ENCODE peak calls at places on chromosomes 16 and 17, in six cellular contexts. K, W, G, V, J and O are unnamed samples.
A peak's percentile ranks its signal among the peaks of the same experiment; 100 is the strongest.

GRCh38 chr17:15971882-15972281 is 27.0 kb downstream of the ADORA2B start:
- DNase-seq in J (no peak), G (no peak), V (no peak), W (no peak), K (peak; percentile 41), O (no peak)

GRCh38 chr17:69960755-69961154 is 114.3 kb upstream of the KCNJ16 start:
- DNase-seq in V (no peak), K (no peak), J (no peak), G (no peak), W (no peak), O (no peak)

GRCh38 chr16:85768225-85768624 is 17.3 kb upstream of the C16orf74 start:
- DNase-seq in J (no peak), V (no peak), K (no peak), W (no peak), G (no peak), O (no peak)

GRCh38 chr16:10497132-10498088 is 83.0 kb downstream of the EMP2 start:
- DNase-seq in W (no peak), V (no peak), K (peak; percentile 95), G (no peak), J (no peak), O (no peak)

GRCh38 chr17:76747716-76748360 is 9.9 kb downstream of the MFSD11 start:
- DNase-seq in G (no peak), W (no peak), J (no peak), V (no peak), K (peak; percentile 5), O (no peak)

GRCh38 chr17:76026714-76027158 is 370 bp downstream of the EVPL start:
- DNase-seq in G (no peak), W (no peak), J (no peak), V (no peak), K (no peak), O (no peak)

GRCh38 chr17:77002103-77003045 is 134.2 kb downstream of the MGAT5B start:
- DNase-seq in K (no peak), W (peak; percentile 59), G (no peak), J (no peak), V (peak; percentile 100), O (peak; percentile 85)

GRCh38 chr16:3038896-3039295 is 2.2 kb upstream of the BICDL2 start:
- DNase-seq in K (no peak), W (no peak), G (no peak), J (no peak), V (no peak), O (no peak)

GRCh38 chr17:42845556-42845917 is 1.2 kb downstream of the AOC2 start:
- DNase-seq in J (no peak), W (no peak), G (no peak), K (no peak), V (no peak), O (no peak)

GRCh38 chr17:36000730-36001108 is 634 bp downstream of the CCL15 start:
- DNase-seq in W (no peak), G (no peak), V (peak; percentile 78), J (no peak), K (no peak), O (no peak)

GRCh38 chr17:7707446-7707845 is 2.4 kb downstream of the EFNB3 start:
- DNase-seq in G (no peak), J (peak; percentile 60), K (no peak), W (peak; percentile 74), V (no peak), O (no peak)

GRCh38 chr16:80462902-80463301 is 77.9 kb upstream of the DYNLRB2 start:
- DNase-seq in G (no peak), K (no peak), J (no peak), W (no peak), V (peak; percentile 29), O (no peak)

GRCh38 chr16:411576-412265 is 10.0 kb downstream of the DECR2 start:
- DNase-seq in K (no peak), G (no peak), W (no peak), V (no peak), J (no peak), O (no peak)

GRCh38 chr16:1194665-1195392 is 30.2 kb downstream of the TPSG1 start:
- DNase-seq in K (peak; percentile 29), W (peak; percentile 89), J (peak; percentile 83), G (no peak), V (no peak), O (no peak)

GRCh38 chr17:63792055-63792729 is 18.2 kb downstream of the DDX42 start:
- DNase-seq in K (no peak), W (no peak), G (no peak), J (no peak), V (no peak), O (no peak)

GRCh38 chr16:86392751-86393150 is 117.6 kb upstream of the FOXF1 start:
- DNase-seq in J (no peak), V (no peak), W (no peak), K (no peak), G (no peak), O (no peak)

GRCh38 chr17:59476413-59476812 is 89.0 kb upstream of the DHX40 start:
- DNase-seq in V (no peak), W (no peak), K (no peak), J (no peak), G (no peak), O (no peak)

GRCh38 chr17:82440377-82440981 is 10.1 kb downstream of the CYBC1 start:
- DNase-seq in G (no peak), K (no peak), W (no peak), V (no peak), J (no peak), O (no peak)

GRCh38 chr16:424033-424622 is 1.3 kb upstream of the RAB11FIP3 start:
- DNase-seq in V (peak; percentile 30), G (no peak), J (no peak), K (no peak), W (no peak), O (no peak)

DNA sequence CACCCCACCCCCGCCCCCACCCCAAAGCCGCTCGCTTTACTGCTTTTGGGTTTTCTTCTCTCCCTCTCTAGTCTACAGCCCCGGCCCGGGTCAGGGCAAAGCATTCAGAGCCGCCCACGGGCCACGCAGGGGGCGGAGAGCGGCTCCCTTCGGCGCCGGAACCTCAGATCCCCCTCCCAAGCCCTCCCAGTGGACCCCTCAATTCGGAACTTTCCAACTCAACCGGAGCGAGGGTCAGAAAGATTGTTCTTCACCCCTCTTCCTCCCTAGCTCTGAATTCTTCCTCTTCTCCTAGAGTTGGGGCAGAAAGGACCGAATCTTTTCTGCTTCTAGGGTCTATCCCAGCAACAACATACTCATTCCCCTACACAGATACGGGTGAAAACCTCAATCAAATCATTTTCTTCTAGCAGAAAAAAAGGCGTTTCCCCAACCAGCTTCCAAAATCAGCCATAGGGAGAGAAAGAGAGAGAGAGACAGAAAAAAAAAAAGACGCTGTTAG is 1.0 kb downstream of the HOXB2 start:
- DNase-seq in G (no peak), V (no peak), W (no peak), K (no peak), J (no peak), O (no peak)
- TF ChIP-seq RAD21 in G (no peak), V (no peak), W (no peak), K (no peak), J (no peak), O (no peak)

GRCh38 chr16:12902511-12903324 is 1.3 kb downstream of the SHISA9 start:
- DNase-seq in J (peak; percentile 68), W (peak; percentile 28), K (no peak), V (no peak), G (no peak), O (no peak)

GRCh38 chr16:12901597-12902436 is at the start of gene SHISA9:
- DNase-seq in V (no peak), W (peak; percentile 50), G (no peak), K (no peak), J (peak; percentile 79), O (no peak)

GRCh38 chr16:12904041-12904671 is 2.8 kb downstream of the SHISA9 start:
- DNase-seq in W (no peak), J (peak; percentile 65), V (no peak), G (no peak), K (no peak), O (no peak)

GRCh38 chr16:12901204-12901596 is 198 bp upstream of the SHISA9 start:
- DNase-seq in W (peak; percentile 37), V (no peak), G (no peak), J (peak; percentile 80), K (no peak), O (no peak)

DNA sequence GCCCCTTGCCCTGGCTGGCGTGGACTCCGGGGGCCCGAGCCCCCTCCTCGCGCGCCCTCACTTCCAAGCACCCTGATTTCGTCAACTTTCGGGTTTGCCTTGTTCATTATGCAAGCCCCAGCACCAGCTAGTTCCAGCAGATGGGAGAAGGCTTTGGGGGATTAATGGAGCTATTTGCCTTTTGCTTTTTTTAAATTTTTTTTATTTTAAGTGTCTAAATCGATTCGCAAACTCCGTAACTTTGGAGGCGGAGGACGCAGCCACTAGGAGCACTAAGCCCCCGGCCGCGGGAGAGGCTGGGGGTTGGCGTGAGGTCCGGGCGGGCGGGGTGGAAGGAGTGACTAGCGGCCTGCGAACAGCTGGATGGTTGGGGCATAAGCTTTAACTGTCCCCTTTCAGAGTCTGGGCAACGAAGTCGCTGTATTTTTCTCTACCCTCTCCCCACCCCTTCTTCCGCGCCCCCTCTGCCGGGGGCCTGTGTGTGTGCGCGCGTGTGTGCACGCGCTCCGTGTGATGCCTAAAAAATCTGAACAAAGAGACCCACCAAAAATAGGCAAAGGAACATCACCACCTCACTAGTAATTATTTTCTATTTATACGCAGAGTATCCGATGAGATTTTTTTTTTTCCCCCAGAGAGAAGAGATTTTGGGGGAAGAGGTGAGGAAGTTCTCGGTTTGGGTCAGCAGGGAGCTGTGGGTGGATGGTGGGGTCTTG is 2.1 kb downstream of the SHISA9 start:
- DNase-seq in J (no peak), K (no peak), G (no peak), V (no peak), W (peak; percentile 36), O (no peak)
- H2AFZ ChIP-seq in J (no peak overlapping the region), K (no peak overlapping the region), G (no peak overlapping the region), V (no peak overlapping the region), W (no peak overlapping the region), O (no peak overlapping the region)

GRCh38 chr16:14062261-14062660 is 8.9 kb upstream of the MRTFB start:
- DNase-seq in W (no peak), J (no peak), V (no peak), K (no peak), G (no peak), O (no peak)
- TF ChIP-seq YY1 in W (no peak), J (no peak), V (no peak), K (no peak), G (no peak), O (no peak)

GRCh38 chr17:68418876-68419275 is 38.4 kb downstream of the WIPI1 start:
- DNase-seq in G (no peak), J (no peak), K (no peak), W (no peak), V (no peak), O (no peak)
- TF ChIP-seq RAD21 in G (no peak), J (no peak), K (no peak), W (no peak), V (no peak), O (no peak)

GRCh38 chr16:84535408-84535807 is 30.9 kb upstream of the MEAK7 start:
- DNase-seq in K (no peak), V (peak; percentile 88), G (no peak), J (no peak), W (no peak), O (no peak)

GRCh38 chr16:84534815-84535214 is 30.4 kb upstream of the MEAK7 start:
- DNase-seq in J (no peak), K (no peak), W (no peak), V (no peak), G (no peak), O (no peak)

GRCh38 chr16:84532299-84532724 is 27.9 kb upstream of the MEAK7 start:
- DNase-seq in V (peak; percentile 56), W (no peak), G (no peak), J (no peak), K (no peak), O (no peak)

GRCh38 chr16:84530590-84530989 is 26.1 kb upstream of the MEAK7 start:
- DNase-seq in K (no peak), W (no peak), V (no peak), G (no peak), J (no peak), O (no peak)

GRCh38 chr16:84532855-84533486 is 28.5 kb upstream of the MEAK7 start:
- DNase-seq in J (no peak), K (peak; percentile 49), W (no peak), V (no peak), G (no peak), O (no peak)
- H2AFZ ChIP-seq in J (no peak overlapping the region), K (peak overlapping the region; percentile 62), W (peak overlapping the region; percentile 75), V (no peak overlapping the region), G (peak overlapping the region; percentile 7), O (no peak overlapping the region)